ENCODE peak calls at places on chromosomes 1 and 21, in nine cellular contexts. B is spleen, G is esophagus muscularis mucosa, A is endothelial cell of umbilical vein, J is stomach, E is HL-60, Y is GM23338, W is GM12878, K is SK-N-SH. H is an unnamed sample.

GRCh38 chr21:42736646-42737350 is 83.4 kb downstream of the PDE9A start:
- DNase-seq in J (no peak), Y (no peak), G (no peak), E (no peak), B (no peak), K (no peak), A (no peak), W (no peak), H (no peak)

GRCh38 chr1:11648732-11649158 is 5.5 kb downstream of the FBXO2 start:
- DNase-seq in G (no peak), Y (peak; percentile 79), J (peak; percentile 58), E (no peak), K (no peak), W (no peak), A (no peak), B (peak; percentile 82), H (peak; percentile 51)

GRCh38 chr1:182213163-182213562 is 151.7 kb upstream of the ZNF648 start:
- DNase-seq in Y (no peak), W (no peak), A (no peak), E (peak; percentile 58), G (no peak), B (no peak), K (no peak), J (no peak), H (no peak)

GRCh38 chr1:2003564-2004131 is at the start of gene CFAP74:
- DNase-seq in A (no peak), G (no peak), K (peak; percentile 86), E (no peak), W (no peak), B (no peak), J (no peak), Y (peak; percentile 93), H (no peak)

GRCh38 chr1:168234846-168235547 is 9.2 kb downstream of the SFT2D2 start:
- DNase-seq in W (no peak), E (peak; percentile 52), B (no peak), K (peak; percentile 51), G (peak; percentile 21), J (no peak), Y (peak; percentile 86), A (peak; percentile 64), H (no peak)

GRCh38 chr1:111406325-111406768 is 21.2 kb downstream of the OVGP1 start:
- DNase-seq in K (peak; percentile 11), G (peak; percentile 50), J (peak; percentile 82), E (no peak), A (peak; percentile 83), W (peak; percentile 63), Y (peak; percentile 17), B (peak; percentile 83), H (peak; percentile 26)

GRCh38 chr21:44574457-44575306 is 1.2 kb downstream of the KRTAP10-4 start:
- DNase-seq in K (no peak), G (peak; percentile 68), Y (peak; percentile 47), B (peak; percentile 70), J (peak; percentile 48), W (no peak), A (no peak), E (no peak), H (peak; percentile 77)

GRCh38 chr1:38835230-38835827 is 24.2 kb downstream of the RRAGC start:
- DNase-seq in Y (peak; percentile 95), G (no peak), W (peak; percentile 60), A (peak; percentile 77), J (no peak), B (no peak), K (peak; percentile 64), E (peak; percentile 87), H (peak; percentile 19)

GRCh38 chr1:200628223-200628868 is 7.8 kb upstream of the KIF14 start:
- DNase-seq in J (no peak), E (no peak), G (no peak), K (no peak), Y (no peak), A (no peak), B (peak; percentile 63), W (peak; percentile 89), H (peak; percentile 19)

GRCh38 chr1:226710501-226710900 is 28.6 kb downstream of the ITPKB start:
- DNase-seq in B (no peak), G (no peak), J (no peak), A (no peak), W (no peak), E (no peak), Y (no peak), K (no peak), H (no peak)

GRCh38 chr1:218967836-218968235 is 205.8 kb upstream of the LYPLAL1 start:
- DNase-seq in J (no peak), Y (no peak), A (no peak), E (no peak), G (no peak), W (no peak), K (no peak), B (no peak), H (no peak)

GRCh38 chr1:246214708-246215504 is 292.2 kb downstream of the SMYD3 start:
- DNase-seq in W (peak; percentile 71), A (peak; percentile 88), E (peak; percentile 88), Y (no peak), J (no peak), G (no peak), K (peak; percentile 27), B (no peak), H (peak; percentile 27)

GRCh38 chr1:110201157-110201825 is 8.8 kb upstream of the KCNC4 start:
- DNase-seq in G (no peak), W (no peak), A (no peak), Y (no peak), B (no peak), E (no peak), K (no peak), J (no peak), H (no peak)

GRCh38 chr21:39568380-39568779 is 44.4 kb upstream of the B3GALT5 start:
- DNase-seq in B (no peak), J (no peak), K (no peak), W (no peak), G (no peak), A (no peak), E (no peak), Y (no peak), H (no peak)

GRCh38 chr21:28228624-28228995 is 764.1 kb downstream of the LTN1 start:
- DNase-seq in Y (no peak), K (no peak), B (no peak), G (no peak), E (no peak), J (no peak), A (peak; percentile 3), W (no peak), H (no peak)

GRCh38 chr1:172567720-172568119 is 34.8 kb downstream of the SUCO start:
- DNase-seq in J (no peak), E (no peak), Y (no peak), K (no peak), W (no peak), B (no peak), A (no peak), G (no peak), H (no peak)

GRCh38 chr21:38797470-38797869 is 8.3 kb upstream of the ETS2 start:
- DNase-seq in K (peak; percentile 87), B (no peak), J (no peak), G (no peak), E (no peak), Y (no peak), W (no peak), A (no peak), H (peak; percentile 61)

GRCh38 chr1:62066713-62067112 is 127.9 kb upstream of the L1TD1 start:
- DNase-seq in G (no peak), B (no peak), E (no peak), W (no peak), A (no peak), J (no peak), K (no peak), Y (no peak), H (no peak)

GRCh38 chr1:235597867-235598553 is 51.6 kb downstream of the GNG4 start:
- DNase-seq in B (peak; percentile 18), E (peak; percentile 11), J (no peak), G (no peak), Y (peak; percentile 57), A (peak; percentile 18), K (no peak), W (no peak), H (no peak)

GRCh38 chr1:201171063-201172036 is 17.1 kb upstream of the TMEM9 start:
- DNase-seq in A (peak; percentile 40), J (peak; percentile 31), K (peak; percentile 85), B (peak; percentile 83), W (no peak), G (no peak), Y (peak; percentile 74), E (no peak), H (peak; percentile 45)

GRCh38 chr1:3714284-3714741 is 37.9 kb upstream of the CCDC27 start:
- DNase-seq in A (no peak), J (no peak), G (no peak), Y (no peak), K (no peak), W (no peak), B (no peak), E (no peak), H (no peak)
- H3K27me3 ChIP-seq in A (no peaks in the 10 kb centered on the region), J (peaks cover 52% of the 10 kb centered on the region), G (peaks cover 11% of the 10 kb centered on the region), Y (no peaks in the 10 kb centered on the region), K (no peaks in the 10 kb centered on the region), W (no peaks in the 10 kb centered on the region), B (peaks cover 33% of the 10 kb centered on the region), E (peaks cover 5% of the 10 kb centered on the region), H (peaks cover 64% of the 10 kb centered on the region)

GRCh38 chr1:53725238-53725689 is 13.7 kb downstream of the GLIS1 start:
- DNase-seq in J (no peak), B (no peak), W (no peak), Y (peak; percentile 86), K (peak; percentile 64), G (no peak), A (no peak), E (no peak), H (no peak)
- TF ChIP-seq CTCF in J (no peak), B (no peak), W (no peak), Y (peak; percentile 59), K (peak; percentile 39), G (no peak), A (no peak), E (no peak), H (no peak)

DNA sequence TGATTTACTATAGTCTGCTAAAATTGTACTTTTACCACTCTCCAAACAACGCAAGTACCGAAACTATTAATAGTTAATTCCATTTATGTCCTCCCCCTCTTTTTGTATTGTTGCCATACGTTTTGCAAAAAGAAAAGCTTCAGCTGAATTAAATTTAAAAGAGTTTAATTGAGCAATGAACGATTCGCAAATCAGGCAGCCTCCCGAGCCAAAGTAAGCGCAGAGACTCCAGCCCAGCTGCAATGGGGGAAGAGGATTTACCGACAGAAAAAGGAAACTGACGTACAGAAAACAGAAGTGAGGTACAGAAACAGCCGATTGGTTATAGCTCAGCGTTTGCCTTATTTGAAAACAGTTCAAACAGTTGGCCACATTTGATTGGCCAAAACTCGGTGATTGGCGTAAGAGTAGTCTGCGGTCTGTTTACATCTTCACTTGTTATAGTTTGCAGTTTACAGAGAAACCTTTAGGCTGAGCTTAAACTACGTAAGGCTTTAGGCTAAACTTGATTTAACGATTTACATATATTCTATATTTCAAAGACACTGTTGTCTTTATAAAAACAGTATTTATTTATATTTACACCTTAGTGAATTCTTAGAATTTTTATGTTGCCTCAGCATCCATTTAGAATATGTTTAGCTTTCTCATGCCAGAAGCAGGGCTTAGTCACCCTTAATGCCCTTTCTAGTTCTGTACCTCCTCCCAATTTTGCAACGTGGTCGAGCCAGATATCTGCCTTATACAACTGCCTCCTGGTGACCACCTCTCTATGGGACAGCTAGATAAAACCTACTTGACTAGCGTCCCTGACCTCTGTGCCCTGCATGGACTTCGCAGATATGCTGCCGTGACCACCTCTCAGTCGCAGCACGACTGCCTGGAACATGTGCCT is 23.8 kb downstream of the CR1 start:
- DNase-seq in B (no peak), A (no peak), G (no peak), Y (peak; percentile 6), J (no peak), E (no peak), K (no peak), W (no peak), H (no peak)
- TF ChIP-seq POLR2AphosphoS5 in B (no peak), A (no peak), G (no peak), Y (no peak), J (no peak), E (no peak), K (no peak), W (no peak), H (no peak)

GRCh38 chr1:25194054-25194453 is 38.2 kb downstream of the SYF2 start:
- DNase-seq in E (no peak), B (no peak), G (no peak), A (no peak), K (no peak), W (no peak), Y (no peak), J (no peak), H (no peak)
- H3K27me3 ChIP-seq in E (no peaks in the 10 kb centered on the region), B (no peaks in the 10 kb centered on the region), G (no peaks in the 10 kb centered on the region), A (peaks cover 6% of the 10 kb centered on the region), K (peaks cover 15% of the 10 kb centered on the region), W (peaks cover 4% of the 10 kb centered on the region), Y (no peaks in the 10 kb centered on the region), J (no peaks in the 10 kb centered on the region), H (no peaks in the 10 kb centered on the region)